ENCODE peak calls at places on chromosomes 6 and 20, in five cellular contexts. One of them, this sample, is unnamed.

GRCh38 chr6:131894735-131895424 is 56.3 kb downstream of the CCN2 start:
- DNase-seq in GM20000: no peak
- DNase-seq in T follicular helper cell: no peak
- DNase-seq in fibroblast of lung: no peak
- DNase-seq in mesendoderm: no peak
- DNase-seq in this sample: no peak

GRCh38 chr6:971981-972640 is 279.2 kb upstream of the EXOC2 start:
- DNase-seq in fibroblast of lung: no peak
- DNase-seq in T follicular helper cell: no peak
- DNase-seq in mesendoderm: no peak
- DNase-seq in GM20000: no peak
- DNase-seq in this sample: no peak

GRCh38 chr20:33601861-33602260 is 60.3 kb upstream of the C20orf144 start:
- DNase-seq in T follicular helper cell: no peak
- DNase-seq in GM20000: no peak
- DNase-seq in fibroblast of lung: peak; percentile 16
- DNase-seq in mesendoderm: no peak
- DNase-seq in this sample: no peak

GRCh38 chr20:1505361-1505760 is 14.1 kb upstream of the SIRPB2 start:
- DNase-seq in T follicular helper cell: no peak
- DNase-seq in mesendoderm: no peak
- DNase-seq in GM20000: no peak
- DNase-seq in fibroblast of lung: peak; percentile 12
- DNase-seq in this sample: no peak

GRCh38 chr20:49832632-49833327 is 20.2 kb downstream of the SLC9A8 start:
- DNase-seq in T follicular helper cell: no peak
- DNase-seq in GM20000: no peak
- DNase-seq in fibroblast of lung: no peak
- DNase-seq in mesendoderm: no peak
- DNase-seq in this sample: no peak

GRCh38 chr20:63232235-63233060 is 3.3 kb upstream of the BIRC7 start:
- DNase-seq in mesendoderm: peak; percentile 89
- DNase-seq in fibroblast of lung: peak; percentile 97
- DNase-seq in GM20000: no peak
- DNase-seq in T follicular helper cell: no peak
- DNase-seq in this sample: peak; percentile 96

GRCh38 chr20:8523684-8524083 is 391.6 kb downstream of the PLCB1 start:
- DNase-seq in GM20000: no peak
- DNase-seq in T follicular helper cell: no peak
- DNase-seq in mesendoderm: peak; percentile 40
- DNase-seq in fibroblast of lung: no peak
- DNase-seq in this sample: no peak

GRCh38 chr20:31788578-31788977 is 30.6 kb upstream of the MYLK2 start:
- DNase-seq in fibroblast of lung: no peak
- DNase-seq in T follicular helper cell: no peak
- DNase-seq in mesendoderm: peak; percentile 44
- DNase-seq in GM20000: no peak
- DNase-seq in this sample: no peak

GRCh38 chr20:48405909-48406308 is 421.9 kb downstream of the PREX1 start:
- DNase-seq in mesendoderm: peak; percentile 89
- DNase-seq in T follicular helper cell: no peak
- DNase-seq in GM20000: no peak
- DNase-seq in fibroblast of lung: peak; percentile 19
- DNase-seq in this sample: no peak

GRCh38 chr6:37576336-37576737 is 76.6 kb upstream of the CCDC167 start:
- DNase-seq in GM20000: no peak
- DNase-seq in mesendoderm: peak; percentile 84
- DNase-seq in fibroblast of lung: peak; percentile 84
- DNase-seq in T follicular helper cell: no peak
- DNase-seq in this sample: peak; percentile 76

GRCh38 chr6:134520181-134521115 is 202.5 kb upstream of the SGK1 start:
- DNase-seq in T follicular helper cell: no peak
- DNase-seq in mesendoderm: no peak
- DNase-seq in GM20000: no peak
- DNase-seq in fibroblast of lung: peak; percentile 86
- DNase-seq in this sample: peak; percentile 83

GRCh38 chr6:112879920-112880413 is 532.8 kb downstream of the RFPL4B start:
- DNase-seq in T follicular helper cell: peak; percentile 6
- DNase-seq in mesendoderm: peak; percentile 44
- DNase-seq in fibroblast of lung: peak; percentile 18
- DNase-seq in GM20000: no peak
- DNase-seq in this sample: peak; percentile 8

GRCh38 chr6:124962617-124963415 is 579 bp downstream of the RNF217 start:
- DNase-seq in T follicular helper cell: no peak
- DNase-seq in mesendoderm: peak; percentile 75
- DNase-seq in GM20000: peak; percentile 28
- DNase-seq in fibroblast of lung: peak; percentile 52
- DNase-seq in this sample: peak; percentile 24

GRCh38 chr20:13554706-13555105 is 84.0 kb downstream of the TASP1 start:
- DNase-seq in fibroblast of lung: peak; percentile 64
- DNase-seq in T follicular helper cell: no peak
- DNase-seq in GM20000: no peak
- DNase-seq in mesendoderm: no peak
- DNase-seq in this sample: peak; percentile 54

GRCh38 chr6:154164397-154164796 is 125.4 kb downstream of the OPRM1 start:
- DNase-seq in GM20000: no peak
- DNase-seq in mesendoderm: no peak
- DNase-seq in T follicular helper cell: no peak
- DNase-seq in fibroblast of lung: peak; percentile 88
- DNase-seq in this sample: peak; percentile 85

GRCh38 chr20:7672551-7672950 is 267.7 kb downstream of the HAO1 start:
- DNase-seq in T follicular helper cell: no peak
- DNase-seq in mesendoderm: no peak
- DNase-seq in fibroblast of lung: no peak
- DNase-seq in GM20000: no peak
- DNase-seq in this sample: no peak

GRCh38 chr6:48985025-48985424 is 478.0 kb downstream of the MMUT start:
- DNase-seq in GM20000: no peak
- DNase-seq in mesendoderm: no peak
- DNase-seq in T follicular helper cell: no peak
- DNase-seq in fibroblast of lung: peak; percentile 59
- DNase-seq in this sample: peak; percentile 42

GRCh38 chr20:62359491-62360121 is 7.5 kb downstream of the LAMA5 start:
- DNase-seq in T follicular helper cell: no peak
- DNase-seq in fibroblast of lung: peak; percentile 58
- DNase-seq in mesendoderm: no peak
- DNase-seq in GM20000: no peak
- DNase-seq in this sample: peak; percentile 45

GRCh38 chr6:1383729-1384548 is 5.4 kb upstream of the FOXF2 start:
- DNase-seq in T follicular helper cell: no peak
- DNase-seq in fibroblast of lung: no peak
- DNase-seq in GM20000: peak; percentile 31
- DNase-seq in mesendoderm: no peak
- DNase-seq in this sample: no peak

GRCh38 chr6:89611666-89612065 is 26.9 kb downstream of the LYRM2 start:
- DNase-seq in mesendoderm: no peak
- DNase-seq in fibroblast of lung: peak; percentile 60
- DNase-seq in GM20000: no peak
- DNase-seq in T follicular helper cell: no peak
- DNase-seq in this sample: peak; percentile 48

GRCh38 chr20:20849126-20849525 is 136.7 kb upstream of the RALGAPA2 start:
- DNase-seq in T follicular helper cell: no peak
- DNase-seq in GM20000: no peak
- DNase-seq in fibroblast of lung: no peak
- DNase-seq in mesendoderm: no peak
- DNase-seq in this sample: no peak

This sample was measured in astrocyte.